ENCODE peak calls at places on chromosomes 11 and 22, in eight cellular contexts. One of them, this sample, is unnamed.

GRCh38 chr22:44256085-44256484 is 56.7 kb downstream of the SHISAL1 start:
- DNase-seq in kidney: no peak
- DNase-seq in GM23338: no peak
- DNase-seq in AG04450: no peak
- DNase-seq in progenitor cell of endocrine pancreas: peak
- DNase-seq in CD4-positive, alpha-beta T cell: no peak
- DNase-seq in thoracic aorta: no peak
- DNase-seq in astrocyte of the spinal cord: no peak
- DNase-seq in this sample: no peak

GRCh38 chr11:109304159-109304558 is 117.8 kb upstream of the C11orf87 start:
- DNase-seq in kidney: no peak
- DNase-seq in GM23338: no peak
- DNase-seq in AG04450: peak
- DNase-seq in progenitor cell of endocrine pancreas: no peak
- DNase-seq in CD4-positive, alpha-beta T cell: no peak
- DNase-seq in thoracic aorta: no peak
- DNase-seq in astrocyte of the spinal cord: no peak
- DNase-seq in this sample: no peak

GRCh38 chr22:39634530-39635399 is 64.2 kb downstream of the CACNA1I start:
- DNase-seq in kidney: no peak
- DNase-seq in GM23338: no peak
- DNase-seq in AG04450: peak
- DNase-seq in progenitor cell of endocrine pancreas: no peak
- DNase-seq in CD4-positive, alpha-beta T cell: no peak
- DNase-seq in thoracic aorta: no peak
- DNase-seq in astrocyte of the spinal cord: peak
- DNase-seq in this sample: peak

GRCh38 chr11:1502971-1503707 is 16.6 kb upstream of the MOB2 start:
- DNase-seq in kidney: peak
- DNase-seq in GM23338: no peak
- DNase-seq in AG04450: no peak
- DNase-seq in progenitor cell of endocrine pancreas: no peak
- DNase-seq in CD4-positive, alpha-beta T cell: no peak
- DNase-seq in thoracic aorta: no peak
- DNase-seq in astrocyte of the spinal cord: no peak
- DNase-seq in this sample: no peak

GRCh38 chr11:69909561-69910518 is 90.6 kb upstream of the FGF3 start:
- DNase-seq in kidney: peak
- DNase-seq in GM23338: peak
- DNase-seq in AG04450: no peak
- DNase-seq in progenitor cell of endocrine pancreas: no peak
- DNase-seq in CD4-positive, alpha-beta T cell: no peak
- DNase-seq in thoracic aorta: no peak
- DNase-seq in astrocyte of the spinal cord: peak
- DNase-seq in this sample: no peak

GRCh38 chr22:20569059-20570058 is 61.9 kb downstream of the MED15 start:
- DNase-seq in kidney: peak
- DNase-seq in GM23338: no peak
- DNase-seq in AG04450: peak
- DNase-seq in progenitor cell of endocrine pancreas: no peak
- DNase-seq in CD4-positive, alpha-beta T cell: peak
- DNase-seq in thoracic aorta: peak
- DNase-seq in astrocyte of the spinal cord: peak
- DNase-seq in this sample: peak

GRCh38 chr11:118105657-118106305 is 19.0 kb upstream of the SMIM35 start:
- DNase-seq in kidney: no peak
- DNase-seq in GM23338: no peak
- DNase-seq in AG04450: no peak
- DNase-seq in progenitor cell of endocrine pancreas: no peak
- DNase-seq in CD4-positive, alpha-beta T cell: no peak
- DNase-seq in thoracic aorta: no peak
- DNase-seq in astrocyte of the spinal cord: no peak
- DNase-seq in this sample: no peak

GRCh38 chr11:20213790-20214189 is 53.5 kb upstream of the DBX1 start:
- DNase-seq in kidney: no peak
- DNase-seq in GM23338: no peak
- DNase-seq in AG04450: no peak
- DNase-seq in progenitor cell of endocrine pancreas: no peak
- DNase-seq in CD4-positive, alpha-beta T cell: no peak
- DNase-seq in thoracic aorta: no peak
- DNase-seq in astrocyte of the spinal cord: no peak
- DNase-seq in this sample: no peak

GRCh38 chr22:23180301-23180892 is at the start of gene BCR:
- DNase-seq in kidney: peak
- DNase-seq in GM23338: peak
- DNase-seq in AG04450: no peak
- DNase-seq in progenitor cell of endocrine pancreas: peak
- DNase-seq in CD4-positive, alpha-beta T cell: peak
- DNase-seq in thoracic aorta: no peak
- DNase-seq in astrocyte of the spinal cord: peak
- DNase-seq in this sample: no peak

GRCh38 chr11:70470127-70470526 is 71.8 kb downstream of the CTTN start:
- DNase-seq in kidney: no peak
- DNase-seq in GM23338: no peak
- DNase-seq in AG04450: no peak
- DNase-seq in progenitor cell of endocrine pancreas: no peak
- DNase-seq in CD4-positive, alpha-beta T cell: no peak
- DNase-seq in thoracic aorta: no peak
- DNase-seq in astrocyte of the spinal cord: peak
- DNase-seq in this sample: peak

GRCh38 chr11:16958833-16959232 is 55.4 kb downstream of the PLEKHA7 start:
- DNase-seq in kidney: no peak
- DNase-seq in GM23338: no peak
- DNase-seq in AG04450: no peak
- DNase-seq in progenitor cell of endocrine pancreas: no peak
- DNase-seq in CD4-positive, alpha-beta T cell: no peak
- DNase-seq in thoracic aorta: no peak
- DNase-seq in astrocyte of the spinal cord: no peak
- DNase-seq in this sample: no peak

GRCh38 chr11:44813401-44813800 is 86.6 kb downstream of the TSPAN18 start:
- DNase-seq in kidney: no peak
- DNase-seq in GM23338: no peak
- DNase-seq in AG04450: no peak
- DNase-seq in progenitor cell of endocrine pancreas: no peak
- DNase-seq in CD4-positive, alpha-beta T cell: no peak
- DNase-seq in thoracic aorta: no peak
- DNase-seq in astrocyte of the spinal cord: no peak
- DNase-seq in this sample: no peak

GRCh38 chr11:47784785-47785381 is 17.7 kb upstream of the FNBP4 start:
- DNase-seq in kidney: no peak
- DNase-seq in GM23338: no peak
- DNase-seq in AG04450: no peak
- DNase-seq in progenitor cell of endocrine pancreas: no peak
- DNase-seq in CD4-positive, alpha-beta T cell: no peak
- DNase-seq in thoracic aorta: no peak
- DNase-seq in astrocyte of the spinal cord: no peak
- DNase-seq in this sample: no peak

GRCh38 chr11:130314749-130315285 is at the start of gene ZBTB44:
- DNase-seq in kidney: peak
- DNase-seq in GM23338: peak
- DNase-seq in AG04450: peak
- DNase-seq in progenitor cell of endocrine pancreas: peak
- DNase-seq in CD4-positive, alpha-beta T cell: peak
- DNase-seq in thoracic aorta: peak
- DNase-seq in astrocyte of the spinal cord: peak
- DNase-seq in this sample: peak

GRCh38 chr11:78790784-78791183 is 216.1 kb upstream of the NARS2 start:
- DNase-seq in kidney: no peak
- DNase-seq in GM23338: no peak
- DNase-seq in AG04450: no peak
- DNase-seq in progenitor cell of endocrine pancreas: no peak
- DNase-seq in CD4-positive, alpha-beta T cell: no peak
- DNase-seq in thoracic aorta: no peak
- DNase-seq in astrocyte of the spinal cord: no peak
- DNase-seq in this sample: no peak

GRCh38 chr11:21048626-21049025 is 379.2 kb downstream of the NELL1 start:
- DNase-seq in kidney: no peak
- DNase-seq in GM23338: no peak
- DNase-seq in AG04450: no peak
- DNase-seq in progenitor cell of endocrine pancreas: no peak
- DNase-seq in CD4-positive, alpha-beta T cell: no peak
- DNase-seq in thoracic aorta: no peak
- DNase-seq in astrocyte of the spinal cord: no peak
- DNase-seq in this sample: no peak

GRCh38 chr11:70733327-70734325 is 335.3 kb downstream of the CTTN start:
- DNase-seq in kidney: peak
- DNase-seq in GM23338: no peak
- DNase-seq in AG04450: no peak
- DNase-seq in progenitor cell of endocrine pancreas: no peak
- DNase-seq in CD4-positive, alpha-beta T cell: no peak
- DNase-seq in thoracic aorta: no peak
- DNase-seq in astrocyte of the spinal cord: no peak
- DNase-seq in this sample: no peak

DNA sequence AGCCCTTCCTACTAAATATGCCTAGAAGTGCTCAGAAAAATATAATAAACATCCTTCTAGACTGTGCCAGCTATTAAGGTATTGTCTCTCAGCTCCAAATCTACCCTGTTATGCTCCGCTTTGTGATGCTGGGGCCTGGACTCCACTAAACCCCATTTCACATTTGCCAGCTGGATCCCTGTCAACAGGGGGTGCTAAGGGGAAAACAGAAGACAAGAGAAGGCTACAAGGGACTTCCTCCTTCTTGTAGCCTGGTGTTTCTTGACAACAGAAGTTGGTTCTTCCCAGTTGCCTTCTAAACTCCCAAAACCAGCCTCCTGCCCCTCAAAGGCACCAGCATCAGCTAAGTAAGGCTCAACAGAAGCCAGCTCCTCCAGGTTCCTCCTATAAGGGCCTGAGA is 5.2 kb downstream of the NUMA1 start:
- DNase-seq in kidney: no peak
- DNase-seq in GM23338: peak
- DNase-seq in AG04450: no peak
- DNase-seq in progenitor cell of endocrine pancreas: no peak
- DNase-seq in CD4-positive, alpha-beta T cell: no peak
- DNase-seq in thoracic aorta: no peak
- DNase-seq in astrocyte of the spinal cord: no peak
- DNase-seq in this sample: no peak
- TF ChIP-seq CTCF in kidney: no peak
- TF ChIP-seq CTCF in GM23338: peak
- TF ChIP-seq CTCF in AG04450: peak
- TF ChIP-seq CTCF in progenitor cell of endocrine pancreas: no peak
- TF ChIP-seq CTCF in CD4-positive, alpha-beta T cell: no peak
- TF ChIP-seq CTCF in thoracic aorta: no peak
- TF ChIP-seq CTCF in astrocyte of the spinal cord: no peak
- TF ChIP-seq CTCF in this sample: peak

GRCh38 chr11:29448246-29448877 is 568.5 kb downstream of the KCNA4 start:
- DNase-seq in kidney: no peak
- DNase-seq in GM23338: peak
- DNase-seq in AG04450: no peak
- DNase-seq in progenitor cell of endocrine pancreas: no peak
- DNase-seq in CD4-positive, alpha-beta T cell: no peak
- DNase-seq in thoracic aorta: no peak
- DNase-seq in astrocyte of the spinal cord: peak
- DNase-seq in this sample: no peak
- TF ChIP-seq CTCF in kidney: peak
- TF ChIP-seq CTCF in GM23338: peak
- TF ChIP-seq CTCF in AG04450: peak
- TF ChIP-seq CTCF in progenitor cell of endocrine pancreas: peak
- TF ChIP-seq CTCF in CD4-positive, alpha-beta T cell: no peak
- TF ChIP-seq CTCF in thoracic aorta: no peak
- TF ChIP-seq CTCF in astrocyte of the spinal cord: peak
- TF ChIP-seq CTCF in this sample: no peak

DNA sequence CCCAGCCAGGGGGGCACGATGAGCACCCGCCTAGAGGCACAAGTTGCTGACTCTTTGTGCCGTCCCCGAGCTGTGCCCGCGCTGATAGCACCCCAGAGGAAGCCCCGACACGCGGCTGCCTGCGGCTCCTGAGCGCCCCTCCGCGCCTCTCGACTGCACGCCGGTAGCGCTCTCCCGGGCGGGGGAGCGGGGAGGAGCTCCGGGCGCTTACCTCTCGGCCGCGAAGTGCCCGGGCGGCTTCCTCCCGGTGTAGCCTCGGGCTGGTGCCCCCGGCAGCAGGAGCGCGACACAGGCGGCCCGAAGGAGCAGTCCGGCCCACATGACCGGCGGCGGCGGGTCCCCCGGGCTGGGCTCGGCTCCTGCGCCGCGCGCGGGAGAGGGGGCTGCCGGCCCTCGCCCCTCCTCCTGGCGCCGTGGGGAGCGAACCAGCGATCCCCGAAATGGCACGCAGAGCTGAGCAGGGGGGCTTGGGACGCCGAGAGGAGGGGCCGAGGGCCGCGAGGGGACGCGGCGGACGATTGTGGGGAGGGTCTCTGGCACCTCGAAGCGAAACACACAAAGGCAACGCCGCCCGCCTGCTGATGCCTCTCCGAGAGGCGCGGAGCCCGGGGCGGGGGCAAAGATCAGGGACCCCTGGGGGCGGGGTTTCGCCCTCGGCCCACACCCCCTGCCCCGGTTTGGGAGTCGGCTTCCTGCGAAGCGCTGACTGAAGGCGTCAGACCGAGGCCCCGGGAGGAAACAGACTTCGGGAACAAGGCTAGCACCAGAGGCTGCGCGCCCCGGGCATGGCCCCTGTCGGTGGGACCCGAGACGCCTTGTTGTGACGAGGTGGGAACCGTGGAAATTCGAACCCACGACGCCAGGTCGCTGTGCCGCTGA is at the start of gene VWCE:
- DNase-seq in kidney: peak
- DNase-seq in GM23338: peak
- DNase-seq in AG04450: no peak
- DNase-seq in progenitor cell of endocrine pancreas: peak
- DNase-seq in CD4-positive, alpha-beta T cell: peak
- DNase-seq in thoracic aorta: no peak
- DNase-seq in astrocyte of the spinal cord: peak
- DNase-seq in this sample: no peak
- TF ChIP-seq CTCF in kidney: no peak
- TF ChIP-seq CTCF in GM23338: no peak
- TF ChIP-seq CTCF in AG04450: peak
- TF ChIP-seq CTCF in progenitor cell of endocrine pancreas: peak
- TF ChIP-seq CTCF in CD4-positive, alpha-beta T cell: no peak
- TF ChIP-seq CTCF in thoracic aorta: no peak
- TF ChIP-seq CTCF in astrocyte of the spinal cord: peak
- TF ChIP-seq CTCF in this sample: peak

DNA sequence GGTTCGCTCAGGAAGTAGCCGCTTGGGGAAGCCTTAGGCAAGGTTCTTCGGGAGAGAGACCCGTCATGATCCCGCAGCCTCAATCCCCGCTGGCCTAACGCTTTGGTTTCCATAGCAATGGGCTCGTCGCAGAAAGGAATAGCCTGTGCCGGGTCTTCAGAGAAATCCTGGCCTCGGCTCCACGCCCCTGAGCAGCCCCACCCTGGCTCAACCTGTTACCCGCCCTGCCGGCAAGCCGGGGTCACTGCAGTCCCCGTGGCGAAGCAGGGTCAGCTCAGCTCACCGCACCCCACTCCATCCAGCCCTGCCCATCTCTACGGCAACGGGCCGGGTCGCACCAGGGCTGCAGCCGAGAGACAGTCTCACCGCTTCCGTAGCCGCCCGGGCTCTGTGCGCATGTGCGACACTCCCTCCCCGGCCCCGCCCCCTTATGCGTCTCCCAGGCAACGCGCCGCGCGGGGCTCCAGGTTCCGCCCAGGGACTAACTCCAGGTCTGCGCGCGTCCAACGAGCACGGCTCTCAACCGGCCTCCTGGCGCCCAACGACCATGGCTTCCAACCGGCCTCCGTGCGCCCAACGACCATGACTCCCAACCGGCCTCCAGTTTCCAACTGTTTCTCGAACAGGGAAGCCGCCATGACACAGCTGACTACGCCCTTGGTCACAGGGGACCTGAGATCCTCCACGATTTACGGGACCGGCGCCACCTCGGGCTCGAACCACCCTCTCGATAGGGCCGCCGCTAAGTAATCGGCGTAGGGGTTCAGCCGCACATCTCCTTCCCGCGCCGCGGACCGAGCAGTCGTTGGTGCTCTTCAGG is at the start of gene DUSP18:
- DNase-seq in kidney: peak
- DNase-seq in GM23338: peak
- DNase-seq in AG04450: peak
- DNase-seq in progenitor cell of endocrine pancreas: peak
- DNase-seq in CD4-positive, alpha-beta T cell: peak
- DNase-seq in thoracic aorta: peak
- DNase-seq in astrocyte of the spinal cord: peak
- DNase-seq in this sample: peak
- TF ChIP-seq CTCF in kidney: no peak
- TF ChIP-seq CTCF in GM23338: peak
- TF ChIP-seq CTCF in AG04450: peak
- TF ChIP-seq CTCF in progenitor cell of endocrine pancreas: peak
- TF ChIP-seq CTCF in CD4-positive, alpha-beta T cell: no peak
- TF ChIP-seq CTCF in thoracic aorta: peak
- TF ChIP-seq CTCF in astrocyte of the spinal cord: peak
- TF ChIP-seq CTCF in this sample: peak